ENCODE peak calls at places on chromosomes 3 and 15, in five cellular contexts. F is small intestine, G is body of pancreas, D is lower leg skin, N is NB4. U is an unnamed sample.

GRCh38 chr3:122784436-122784835 is 9.2 kb downstream of the HSPBAP1 start:
- DNase-seq in F (no peak), G (no peak), D (no peak), N (no peak), U (no peak)

GRCh38 chr15:51403072-51403878 is 61.8 kb downstream of the GLDN start:
- DNase-seq in N (peak), F (peak), D (peak), G (no peak), U (peak)

GRCh38 chr3:194468086-194468485 is 18.7 kb downstream of the ATP13A3 start:
- DNase-seq in N (no peak), G (no peak), D (no peak), F (no peak), U (no peak)

GRCh38 chr15:96331942-96332853 is 1.7 kb downstream of the NR2F2 start:
- DNase-seq in N (peak), G (peak), D (peak), F (peak), U (no peak)

GRCh38 chr15:101190196-101190595 is 61.7 kb downstream of the CHSY1 start:
- DNase-seq in D (no peak), G (no peak), F (no peak), N (no peak), U (no peak)

GRCh38 chr15:45536951-45537350 is 14.4 kb upstream of the SLC30A4 start:
- DNase-seq in D (no peak), F (no peak), G (no peak), N (no peak), U (no peak)

GRCh38 chr15:42084465-42085235 is 9.7 kb downstream of the PLA2G4D start:
- DNase-seq in D (no peak), F (peak), N (peak), G (peak), U (no peak)

GRCh38 chr3:18442743-18443669 is 17.9 kb upstream of the SATB1 start:
- DNase-seq in N (no peak), F (no peak), D (no peak), G (no peak), U (no peak)

GRCh38 chr3:133563186-133563591 is 10.3 kb upstream of the CDV3 start:
- DNase-seq in D (no peak), F (no peak), N (no peak), G (no peak), U (no peak)

GRCh38 chr3:12237912-12238650 is 50.8 kb upstream of the PPARG start:
- DNase-seq in G (no peak), F (no peak), D (no peak), N (no peak), U (no peak)

GRCh38 chr3:124883766-124884473 is 3.2 kb downstream of the ITGB5 start:
- DNase-seq in N (no peak), D (no peak), F (no peak), G (no peak), U (no peak)

GRCh38 chr3:166986000-166986399 is 394.1 kb downstream of the ZBBX start:
- DNase-seq in N (no peak), G (no peak), D (no peak), F (no peak), U (no peak)

GRCh38 chr3:197125601-197126000 is 96.0 kb upstream of the MELTF start:
- DNase-seq in D (no peak), G (no peak), F (no peak), N (peak), U (no peak)

GRCh38 chr3:145739926-145740325 is 421.1 kb downstream of the PLOD2 start:
- DNase-seq in D (no peak), F (no peak), N (no peak), G (no peak), U (no peak)

GRCh38 chr15:40960926-40961325 is 7.7 kb downstream of the CHAC1 start:
- DNase-seq in D (no peak), N (no peak), G (no peak), F (peak), U (no peak)

GRCh38 chr3:45943207-45943846 is at the start of gene CXCR6:
- DNase-seq in D (no peak), F (peak), N (no peak), G (no peak), U (no peak)

GRCh38 chr15:26891448-26891881 is 24.6 kb downstream of the GABRA5 start:
- DNase-seq in F (peak), N (peak), D (peak), G (peak), U (peak)

GRCh38 chr3:192986399-192986798 is 68.7 kb upstream of the MB21D2 start:
- DNase-seq in N (no peak), G (no peak), D (no peak), F (no peak), U (no peak)

GRCh38 chr3:65828706-65829105 is 210.0 kb downstream of the MAGI1 start:
- DNase-seq in F (peak), G (no peak), N (no peak), D (no peak), U (no peak)

GRCh38 chr3:69443554-69443953 is 57.7 kb upstream of the FRMD4B start:
- DNase-seq in F (no peak), G (no peak), D (no peak), N (no peak), U (no peak)

GRCh38 chr15:80920271-80920699 is 69.3 kb downstream of the MESD start:
- DNase-seq in N (no peak), G (no peak), D (no peak), F (no peak), U (no peak)

GRCh38 chr3:34947849-34948248 is 691.5 kb upstream of the ARPP21 start:
- DNase-seq in G (no peak), D (no peak), N (no peak), F (no peak), U (no peak)

GRCh38 chr15:38588672-38589071 is 24.1 kb upstream of the RASGRP1 start:
- DNase-seq in D (no peak), G (no peak), F (no peak), N (no peak), U (no peak)

GRCh38 chr15:40054746-40055575 is 16.0 kb upstream of the SRP14 start:
- DNase-seq in F (peak), N (peak), D (no peak), G (peak), U (no peak)

GRCh38 chr3:161508852-161509477 is 12.4 kb downstream of the OTOL1 start:
- DNase-seq in N (peak), D (no peak), G (no peak), F (no peak), U (no peak)

GRCh38 chr3:37768107-37768809 is 93.4 kb upstream of the CTDSPL start:
- DNase-seq in N (no peak), F (peak), D (no peak), G (peak), U (no peak)

GRCh38 chr3:129892857-129893615 is 475 bp downstream of the TMCC1 start:
- DNase-seq in N (peak), D (peak), G (no peak), F (peak), U (peak)

GRCh38 chr3:173660645-173661299 is 263.2 kb downstream of the NLGN1 start:
- DNase-seq in D (no peak), G (no peak), F (no peak), N (no peak), U (no peak)

GRCh38 chr3:13134166-13134878 is 61.1 kb upstream of the IQSEC1 start:
- DNase-seq in F (no peak), D (no peak), N (no peak), G (peak), U (no peak)

GRCh38 chr3:190076138-190076537 is 44.6 kb downstream of the P3H2 start:
- DNase-seq in G (no peak), F (no peak), N (no peak), D (no peak), U (no peak)

GRCh38 chr3:3127432-3128010 is 781 bp downstream of the TRNT1 start:
- DNase-seq in D (no peak), N (peak), F (peak), G (no peak), U (no peak)

GRCh38 chr3:187025254-187025655 is 94.9 kb downstream of the ST6GAL1 start:
- DNase-seq in N (no peak), D (no peak), F (no peak), G (no peak), U (no peak)

GRCh38 chr15:65612949-65613348 is 2.0 kb upstream of the INTS14 start:
- DNase-seq in G (no peak), D (no peak), F (no peak), N (no peak), U (no peak)

GRCh38 chr15:65610871-65611718 is at the start of gene INTS14:
- DNase-seq in D (peak), N (peak), F (peak), G (peak), U (peak)

GRCh38 chr15:65612616-65612946 is 1.6 kb upstream of the INTS14 start:
- DNase-seq in D (no peak), G (no peak), F (no peak), N (no peak), U (no peak)

GRCh38 chr15:65613365-65613764 is 2.4 kb upstream of the INTS14 start:
- DNase-seq in G (no peak), D (no peak), N (peak), F (no peak), U (no peak)

DNA sequence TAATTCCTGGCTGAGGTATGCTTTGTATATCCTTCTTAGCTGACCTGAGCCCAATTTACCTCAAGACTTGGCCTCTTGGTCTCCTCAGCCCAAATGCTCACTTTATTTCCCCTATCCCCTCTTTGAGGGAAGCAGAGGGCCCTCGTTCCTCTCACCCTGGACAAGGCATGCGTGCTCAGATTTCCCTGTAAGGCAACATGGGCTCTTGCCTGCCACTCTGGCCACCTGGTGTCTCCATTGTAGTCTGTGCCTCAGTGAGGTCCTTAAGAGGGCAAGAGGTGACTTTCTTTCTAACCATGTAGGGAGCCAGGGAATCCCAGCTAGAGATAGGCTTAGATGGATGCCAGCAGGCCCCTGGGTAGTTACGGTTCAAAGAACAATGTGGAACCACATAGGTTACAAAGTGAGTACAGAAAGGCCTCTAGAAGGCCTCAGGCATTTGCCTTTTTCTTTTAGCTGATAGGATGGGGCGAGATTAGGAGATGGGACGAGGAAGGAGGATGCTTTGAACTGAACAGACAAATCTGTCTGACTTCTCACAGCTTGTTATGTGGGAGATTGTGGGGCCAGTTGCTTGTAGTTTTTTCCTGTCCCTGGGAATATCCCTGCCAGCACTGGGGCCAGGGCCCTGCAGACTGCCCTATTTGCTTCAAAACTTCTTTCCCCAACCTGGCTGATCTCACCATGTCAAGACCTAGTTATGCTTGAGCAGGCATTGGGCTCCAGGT is 1.1 kb upstream of the INTS14 start:
- DNase-seq in D (no peak), N (no peak), G (no peak), F (peak), U (no peak)
- H3K4me3 ChIP-seq in D (peak), N (peak), G (no peak), F (peak), U (peak)

GRCh38 chr3:51860703-51861665 is at the start of gene IQCF2:
- DNase-seq in G (no peak), D (no peak), N (peak), F (no peak), U (peak)

DNA sequence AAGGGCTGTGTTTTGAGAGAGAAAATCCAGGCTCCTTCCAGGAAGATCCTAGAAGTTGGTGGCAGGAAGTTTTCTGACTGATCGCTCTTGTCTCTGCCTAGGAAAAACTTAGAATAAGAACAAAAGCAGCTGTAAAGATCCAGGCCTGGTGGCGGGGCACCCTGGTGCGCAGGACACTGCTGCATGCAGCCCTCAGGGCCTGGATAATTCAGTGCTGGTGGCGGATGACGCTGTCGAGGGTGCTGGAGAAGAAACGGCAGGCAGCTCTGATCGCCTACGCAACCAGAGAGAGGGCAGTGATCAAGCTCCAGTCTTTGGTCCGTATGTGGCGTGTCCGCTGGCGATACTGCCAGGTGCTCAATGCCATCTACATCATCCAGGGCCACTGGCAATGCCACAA is 1.5 kb downstream of the IQCF2 start:
- DNase-seq in G (no peak), F (no peak), N (no peak), D (no peak), U (peak)
- H3K4me3 ChIP-seq in G (no peak), F (no peak), N (no peak), D (no peak), U (no peak)

GRCh38 chr3:136255672-136256406 is 5.7 kb downstream of the PCCB start:
- DNase-seq in D (no peak), F (peak), N (no peak), G (no peak), U (no peak)
- H3K4me3 ChIP-seq in D (no peak), F (no peak), N (no peak), G (no peak), U (no peak)

DNA sequence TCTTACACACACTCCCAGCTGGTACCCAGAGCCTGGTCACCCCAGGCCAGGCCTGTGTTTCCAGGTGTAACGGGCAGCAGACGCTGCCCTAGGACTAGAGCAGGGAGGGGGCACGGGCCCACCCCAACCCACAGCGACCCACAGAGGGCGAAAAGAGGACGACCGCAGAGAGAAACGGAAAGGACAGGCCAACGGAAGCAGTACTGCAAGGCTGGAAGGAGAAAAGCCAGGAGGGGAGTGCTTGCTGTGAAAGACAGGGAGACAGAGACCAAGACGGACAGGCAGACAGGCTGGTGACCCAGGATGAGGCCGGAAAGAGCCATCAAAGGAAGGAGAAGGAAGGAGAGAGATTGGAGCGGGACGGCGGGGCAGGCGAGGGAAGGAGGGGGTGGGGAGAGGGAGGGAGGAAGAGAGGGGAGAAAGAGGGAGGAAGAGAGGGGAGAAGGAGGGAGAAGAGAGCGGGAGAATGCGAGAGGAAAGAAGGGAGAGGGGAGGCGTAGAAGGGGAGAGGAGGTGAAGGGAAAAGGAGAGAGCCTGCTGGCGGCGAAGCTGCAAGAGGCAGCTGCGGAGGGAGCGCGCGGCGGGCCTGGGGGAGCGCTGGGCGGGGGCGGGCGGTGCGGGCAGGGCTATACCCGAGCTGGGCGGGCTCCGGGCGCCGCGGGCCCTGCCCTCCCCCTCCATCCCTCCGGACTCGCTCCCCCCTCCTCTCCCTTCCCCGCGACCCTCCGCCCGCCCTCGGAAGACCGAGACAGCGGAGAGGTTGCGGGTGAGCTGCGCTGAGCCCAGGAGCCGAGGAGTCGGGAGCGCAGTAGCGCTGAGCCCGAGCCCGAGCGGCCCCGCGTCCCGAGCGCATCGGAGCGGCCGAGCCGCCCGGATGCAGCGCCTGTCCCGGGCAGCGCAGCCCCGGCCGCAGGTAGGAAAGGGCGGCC is at the start of gene SLC6A1:
- DNase-seq in N (peak), D (no peak), G (no peak), F (no peak), U (no peak)
- H3K4me3 ChIP-seq in N (no peak), D (no peak), G (no peak), F (peak), U (peak)

GRCh38 chr15:76336254-76337046 is at the start of gene ISL2:
- DNase-seq in N (peak), D (no peak), G (peak), F (peak), U (peak)
- H3K4me3 ChIP-seq in N (peak), D (no peak), G (no peak), F (peak), U (peak)

GRCh38 chr15:65376767-65377104 is 1.1 kb downstream of the IGDCC3 start:
- DNase-seq in N (no peak), D (no peak), G (peak), F (no peak), U (no peak)

GRCh38 chr15:65374334-65374733 is 3.5 kb downstream of the IGDCC3 start:
- DNase-seq in N (no peak), F (no peak), G (no peak), D (no peak), U (no peak)

GRCh38 chr15:65373163-65373651 is 4.6 kb downstream of the IGDCC3 start:
- DNase-seq in D (no peak), N (peak), F (no peak), G (no peak), U (no peak)

GRCh38 chr15:65375871-65376552 is 1.8 kb downstream of the IGDCC3 start:
- DNase-seq in F (no peak), D (no peak), N (no peak), G (no peak), U (no peak)

GRCh38 chr15:65374831-65375401 is 2.9 kb downstream of the IGDCC3 start:
- DNase-seq in F (no peak), D (no peak), G (no peak), N (no peak), U (no peak)
- H3K4me3 ChIP-seq in F (no peak), D (no peak), G (no peak), N (no peak), U (no peak)

DNA sequence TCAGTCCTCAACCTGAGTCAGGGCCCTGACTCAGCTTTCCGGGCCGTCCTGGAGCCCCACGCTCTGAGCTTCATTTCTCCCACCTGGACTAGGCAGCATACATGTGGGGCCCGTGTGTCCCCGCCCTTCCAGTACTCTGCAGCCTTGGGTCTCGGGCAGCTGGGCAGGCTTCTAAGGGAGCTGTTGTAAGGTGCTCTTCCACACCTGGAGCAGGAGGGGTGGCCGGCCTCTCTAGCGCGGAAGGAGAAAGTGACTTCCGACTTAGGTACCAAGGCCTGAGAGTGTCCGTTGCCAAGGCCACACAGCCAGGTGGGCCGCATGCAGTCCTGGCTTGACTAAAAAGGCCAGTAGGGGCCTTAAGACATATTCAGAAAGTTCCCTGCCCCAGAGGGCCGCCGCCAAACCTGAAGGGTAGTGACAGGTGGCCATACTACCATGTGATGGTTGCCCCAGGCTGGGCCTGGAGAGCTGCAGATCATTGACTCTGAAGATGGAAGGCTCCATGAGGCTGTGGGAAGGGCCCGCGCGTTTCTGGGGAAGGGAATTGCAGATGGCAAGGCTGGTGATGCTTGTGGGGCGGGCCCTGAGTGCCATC is 9.4 kb upstream of the SEMA3B start:
- DNase-seq in F (no peak), N (no peak), G (no peak), D (no peak), U (no peak)
- H3K4me3 ChIP-seq in F (no peak), N (no peak), G (no peak), D (no peak), U (peak)

DNA sequence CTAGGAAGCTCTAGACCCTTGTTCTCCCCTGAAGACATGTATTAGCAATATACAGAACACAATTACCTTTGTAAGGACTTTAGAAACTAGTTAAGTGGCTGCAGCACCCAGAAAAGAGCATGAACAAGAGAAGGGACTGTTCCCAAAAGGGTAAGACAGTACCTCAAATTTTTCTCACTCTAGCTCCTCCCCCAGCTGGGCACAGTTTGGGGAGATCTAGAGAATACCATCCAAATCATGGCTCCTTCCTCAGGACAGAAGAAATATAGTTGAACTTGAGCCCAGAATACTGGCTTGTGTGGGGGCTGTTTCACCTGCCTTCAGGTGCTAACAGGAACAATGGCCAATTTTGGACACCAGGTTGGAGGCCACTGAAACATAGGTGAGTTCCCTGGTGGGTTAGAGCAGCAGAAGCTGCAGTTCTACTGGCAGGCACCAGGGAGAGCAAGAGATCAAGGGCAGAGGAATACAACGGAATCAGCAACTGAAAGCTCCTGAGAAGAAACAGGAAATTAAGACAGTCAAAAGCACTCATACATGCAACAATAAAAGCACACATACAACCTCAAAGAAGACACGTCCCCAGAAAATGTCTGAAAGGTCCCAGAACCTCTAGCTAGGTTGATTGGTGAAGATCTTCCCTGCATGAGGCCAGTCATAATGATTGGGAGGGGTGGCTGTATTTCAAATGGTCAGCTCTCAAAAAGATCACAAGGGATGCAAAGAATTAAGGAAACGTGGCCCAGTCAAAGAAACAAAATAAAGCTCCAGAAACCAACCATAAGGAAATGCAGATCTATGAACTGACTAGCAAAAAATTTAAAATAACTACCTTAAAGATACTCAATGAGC is 104.9 kb upstream of the ASB14 start:
- DNase-seq in G (peak), F (peak), N (peak), D (no peak), U (no peak)
- H3K4me3 ChIP-seq in G (no peak), F (no peak), N (no peak), D (no peak), U (no peak)

GRCh38 chr3:42503251-42503924 is 945 bp downstream of the VIPR1 start:
- DNase-seq in D (peak), G (peak), N (no peak), F (no peak), U (no peak)
- H3K4me3 ChIP-seq in D (peak), G (no peak), N (no peak), F (peak), U (peak)